ENCODE peak calls at places on chromosome 20, in ten cellular contexts. E, O, T, R, X, C, Z, I, K and A are unnamed samples.

GRCh38 chr20:10761786-10762185 is 88.0 kb upstream of the JAG1 start:
- DNase-seq in E (no peak), O (no peak), T (no peak), R (no peak), X (no peak), C (no peak), Z (no peak), I (peak), K (no peak), A (peak)

GRCh38 chr20:50417484-50418235 is 92.5 kb upstream of the PTPN1 start:
- DNase-seq in E (no peak), O (no peak), T (no peak), R (no peak), X (no peak), C (no peak), Z (no peak), I (no peak), K (no peak), A (no peak)

GRCh38 chr20:15240801-15241200 is 903.4 kb upstream of the FLRT3 start:
- DNase-seq in E (no peak), O (no peak), T (no peak), R (no peak), X (no peak), C (no peak), Z (no peak), I (no peak), K (no peak), A (no peak)

GRCh38 chr20:11108102-11108842 is 434.5 kb upstream of the JAG1 start:
- DNase-seq in E (no peak), O (peak), T (no peak), R (no peak), X (peak), C (peak), Z (no peak), I (peak), K (no peak), A (no peak)

GRCh38 chr20:43750774-43751166 is 24.0 kb upstream of the GTSF1L start:
- DNase-seq in E (no peak), O (no peak), T (no peak), R (no peak), X (no peak), C (no peak), Z (no peak), I (no peak), K (no peak), A (no peak)

GRCh38 chr20:63351811-63352591 is 9.1 kb downstream of the CHRNA4 start:
- DNase-seq in E (no peak), O (no peak), T (no peak), R (no peak), X (peak), C (peak), Z (no peak), I (no peak), K (peak), A (no peak)

GRCh38 chr20:7770046-7770445 is 170.2 kb downstream of the HAO1 start:
- DNase-seq in E (no peak), O (no peak), T (no peak), R (no peak), X (no peak), C (no peak), Z (no peak), I (no peak), K (no peak), A (no peak)

GRCh38 chr20:56628873-56629463 is at the start of gene TFAP2C:
- DNase-seq in E (peak), O (peak), T (no peak), R (peak), X (peak), C (peak), Z (peak), I (peak), K (peak), A (peak)

GRCh38 chr20:32585011-32585518 is at the start of gene NOL4L:
- DNase-seq in E (no peak), O (peak), T (no peak), R (no peak), X (peak), C (peak), Z (no peak), I (no peak), K (peak), A (peak)

GRCh38 chr20:52105573-52106422 is 85.8 kb downstream of the ZFP64 start:
- DNase-seq in E (no peak), O (no peak), T (no peak), R (no peak), X (peak), C (peak), Z (no peak), I (peak), K (peak), A (peak)

GRCh38 chr20:40279390-40279789 is 409.6 kb downstream of the MAFB start:
- DNase-seq in E (no peak), O (no peak), T (no peak), R (peak), X (no peak), C (peak), Z (no peak), I (peak), K (peak), A (peak)

GRCh38 chr20:57317316-57317788 is 12.3 kb upstream of the SPO11 start:
- DNase-seq in E (no peak), O (no peak), T (no peak), R (no peak), X (no peak), C (peak), Z (no peak), I (no peak), K (no peak), A (no peak)

GRCh38 chr20:56773731-56774130 is 144.6 kb downstream of the TFAP2C start:
- DNase-seq in E (no peak), O (no peak), T (no peak), R (no peak), X (no peak), C (no peak), Z (no peak), I (no peak), K (no peak), A (no peak)

GRCh38 chr20:50865591-50865990 is 65.6 kb downstream of the ADNP start:
- DNase-seq in E (no peak), O (no peak), T (no peak), R (no peak), X (no peak), C (no peak), Z (no peak), I (no peak), K (no peak), A (no peak)

GRCh38 chr20:17678295-17678694 is 3.7 kb downstream of the RRBP1 start:
- DNase-seq in E (no peak), O (no peak), T (no peak), R (no peak), X (no peak), C (no peak), Z (no peak), I (no peak), K (no peak), A (no peak)

GRCh38 chr20:19847383-19847782 is 89.3 kb downstream of the RIN2 start:
- DNase-seq in E (no peak), O (no peak), T (no peak), R (no peak), X (no peak), C (no peak), Z (no peak), I (no peak), K (no peak), A (no peak)

GRCh38 chr20:16001286-16001685 is 572.0 kb downstream of the KIF16B start:
- DNase-seq in E (no peak), O (no peak), T (no peak), R (no peak), X (no peak), C (no peak), Z (no peak), I (no peak), K (no peak), A (no peak)

GRCh38 chr20:57001126-57001767 is 265.2 kb downstream of the BMP7 start:
- DNase-seq in E (no peak), O (no peak), T (no peak), R (no peak), X (no peak), C (no peak), Z (no peak), I (no peak), K (no peak), A (no peak)

GRCh38 chr20:49880724-49881445 is 34.4 kb downstream of the SPATA2 start:
- DNase-seq in E (no peak), O (no peak), T (no peak), R (no peak), X (no peak), C (no peak), Z (no peak), I (no peak), K (no peak), A (no peak)

GRCh38 chr20:19886666-19887288 is 128.7 kb downstream of the RIN2 start:
- DNase-seq in E (no peak), O (no peak), T (no peak), R (no peak), X (peak), C (peak), Z (no peak), I (no peak), K (peak), A (peak)

GRCh38 chr20:35001596-35002362 is 46.1 kb downstream of the MYH7B start:
- DNase-seq in E (peak), O (no peak), T (no peak), R (no peak), X (no peak), C (peak), Z (no peak), I (no peak), K (no peak), A (no peak)

GRCh38 chr20:63137851-63138415 is 78.0 kb downstream of the YTHDF1 start:
- DNase-seq in E (no peak), O (no peak), T (no peak), R (no peak), X (no peak), C (no peak), Z (peak), I (no peak), K (no peak), A (no peak)

GRCh38 chr20:38117635-38118034 is 47.4 kb downstream of the TGM2 start:
- DNase-seq in E (no peak), O (no peak), T (no peak), R (no peak), X (no peak), C (peak), Z (no peak), I (peak), K (no peak), A (peak)

GRCh38 chr20:13220194-13220856 is 749 bp upstream of the ISM1 start:
- DNase-seq in E (peak), O (peak), T (no peak), R (peak), X (peak), C (peak), Z (peak), I (no peak), K (peak), A (peak)

GRCh38 chr20:48657426-48658197 is 170.2 kb downstream of the PREX1 start:
- DNase-seq in E (peak), O (peak), T (peak), R (peak), X (peak), C (peak), Z (peak), I (peak), K (peak), A (peak)

GRCh38 chr20:48659888-48660287 is 167.9 kb downstream of the PREX1 start:
- DNase-seq in E (no peak), O (no peak), T (no peak), R (peak), X (no peak), C (no peak), Z (no peak), I (no peak), K (no peak), A (no peak)

GRCh38 chr20:48656661-48657211 is 171.1 kb downstream of the PREX1 start:
- DNase-seq in E (no peak), O (no peak), T (no peak), R (no peak), X (no peak), C (peak), Z (no peak), I (no peak), K (no peak), A (no peak)

GRCh38 chr20:48658505-48658904 is 169.3 kb downstream of the PREX1 start:
- DNase-seq in E (no peak), O (no peak), T (no peak), R (no peak), X (no peak), C (no peak), Z (no peak), I (no peak), K (no peak), A (no peak)

GRCh38 chr20:48658198-48658476 is 169.7 kb downstream of the PREX1 start:
- DNase-seq in E (no peak), O (no peak), T (no peak), R (no peak), X (no peak), C (no peak), Z (no peak), I (no peak), K (no peak), A (no peak)
- H3K27ac ChIP-seq in E (no peak), O (peak), T (no peak), R (no peak), X (no peak), C (no peak), Z (no peak), I (no peak), K (no peak), A (no peak)

DNA sequence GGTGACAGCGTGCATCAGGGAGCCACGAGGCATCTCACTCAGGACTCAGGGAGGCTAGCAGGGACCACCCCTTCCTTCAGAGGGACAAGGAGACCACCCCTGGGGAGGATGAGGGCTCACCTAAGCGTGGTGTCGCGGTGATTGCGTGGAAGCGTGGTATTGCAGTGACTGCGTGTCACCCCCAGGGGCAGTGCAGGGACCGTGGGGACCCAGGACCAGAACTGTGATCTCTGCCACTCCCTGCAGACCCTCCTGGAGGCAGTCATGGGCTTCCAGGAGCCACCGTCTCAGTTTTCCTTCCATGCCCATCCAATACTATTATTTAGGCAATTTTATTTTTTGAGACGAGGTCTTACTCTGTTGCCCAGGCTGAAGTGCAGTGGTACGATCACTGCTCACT is 147.1 kb downstream of the TAF4 start:
- DNase-seq in E (no peak), O (peak), T (no peak), R (no peak), X (no peak), C (peak), Z (no peak), I (no peak), K (no peak), A (no peak)
- TF ChIP-seq CTCF in E (no peak), O (peak), T (no peak), R (no peak), X (no peak), C (peak), Z (no peak), I (peak), K (no peak), A (no peak)

DNA sequence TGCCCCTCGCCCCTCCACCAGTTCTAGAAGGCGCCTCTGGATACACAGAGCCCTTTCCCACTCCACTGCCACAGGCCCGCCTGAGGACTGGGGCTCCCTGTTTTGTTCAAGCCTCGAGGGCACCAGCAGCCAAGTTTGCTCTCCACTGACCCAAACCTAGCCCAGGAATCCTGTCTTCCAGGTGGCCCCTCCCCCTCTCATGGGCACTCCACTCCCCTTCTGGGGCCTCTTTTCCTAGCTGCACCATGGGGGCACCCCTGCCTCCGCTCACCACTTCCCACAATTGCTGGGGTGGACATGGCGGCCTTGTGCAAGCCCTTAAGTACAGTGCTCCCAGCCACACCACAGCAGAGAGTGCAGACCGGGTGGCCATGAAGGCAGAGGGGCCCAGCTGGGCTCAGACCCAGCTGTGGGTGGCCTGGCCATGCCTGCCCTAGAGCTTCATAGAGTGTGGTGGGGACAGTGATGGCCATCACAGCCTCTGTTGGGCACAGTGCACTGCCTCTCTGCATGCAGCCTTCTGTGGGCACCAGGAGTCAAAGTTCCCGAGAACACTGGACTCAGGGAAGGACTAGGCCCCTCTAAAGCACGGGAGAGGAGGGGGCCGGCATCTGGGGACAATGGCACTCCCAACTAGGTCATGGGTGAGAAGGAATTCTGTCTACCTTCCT is 1.3 kb downstream of the MYL9 start:
- DNase-seq in E (no peak), O (no peak), T (no peak), R (no peak), X (no peak), C (no peak), Z (no peak), I (no peak), K (peak), A (no peak)
- H3K27ac ChIP-seq in E (peak), O (no peak), T (peak), R (no peak), X (peak), C (no peak), Z (peak), I (peak), K (peak), A (no peak)

GRCh38 chr20:1804129-1804503 is 91.1 kb upstream of the SIRPA start:
- DNase-seq in E (no peak), O (no peak), T (no peak), R (no peak), X (no peak), C (no peak), Z (no peak), I (no peak), K (no peak), A (no peak)

GRCh38 chr20:1805161-1805581 is 90.0 kb upstream of the SIRPA start:
- DNase-seq in E (no peak), O (no peak), T (no peak), R (no peak), X (no peak), C (peak), Z (no peak), I (no peak), K (no peak), A (no peak)

GRCh38 chr20:1802385-1803215 is 92.6 kb upstream of the SIRPA start:
- DNase-seq in E (peak), O (peak), T (no peak), R (no peak), X (peak), C (peak), Z (peak), I (peak), K (peak), A (peak)

GRCh38 chr20:1804554-1804956 is 90.7 kb upstream of the SIRPA start:
- DNase-seq in E (no peak), O (no peak), T (no peak), R (no peak), X (no peak), C (peak), Z (no peak), I (no peak), K (no peak), A (no peak)

GRCh38 chr20:1803216-1804128 is 91.7 kb upstream of the SIRPA start:
- DNase-seq in E (peak), O (peak), T (no peak), R (no peak), X (peak), C (peak), Z (peak), I (peak), K (peak), A (no peak)
- TF ChIP-seq CTCF in E (no peak), O (no peak), T (no peak), R (no peak), X (no peak), C (no peak), Z (no peak), I (no peak), K (no peak), A (no peak)

GRCh38 chr20:5002077-5002413 is 735 bp upstream of the SLC23A2 start:
- DNase-seq in E (no peak), O (peak), T (no peak), R (peak), X (peak), C (peak), Z (no peak), I (no peak), K (no peak), A (no peak)
- H3K27ac ChIP-seq in E (peak), O (no peak), T (no peak), R (no peak), X (no peak), C (no peak), Z (no peak), I (no peak), K (peak), A (peak)

GRCh38 chr20:22101606-22102005 is 396.1 kb downstream of the PAX1 start:
- DNase-seq in E (no peak), O (no peak), T (no peak), R (no peak), X (no peak), C (no peak), Z (no peak), I (no peak), K (no peak), A (no peak)

GRCh38 chr20:22106308-22106938 is 401.0 kb downstream of the PAX1 start:
- DNase-seq in E (no peak), O (no peak), T (peak), R (no peak), X (peak), C (peak), Z (no peak), I (peak), K (no peak), A (peak)
- TF ChIP-seq CTCF in E (no peak), O (no peak), T (peak), R (peak), X (no peak), C (peak), Z (peak), I (no peak), K (peak), A (peak)

DNA sequence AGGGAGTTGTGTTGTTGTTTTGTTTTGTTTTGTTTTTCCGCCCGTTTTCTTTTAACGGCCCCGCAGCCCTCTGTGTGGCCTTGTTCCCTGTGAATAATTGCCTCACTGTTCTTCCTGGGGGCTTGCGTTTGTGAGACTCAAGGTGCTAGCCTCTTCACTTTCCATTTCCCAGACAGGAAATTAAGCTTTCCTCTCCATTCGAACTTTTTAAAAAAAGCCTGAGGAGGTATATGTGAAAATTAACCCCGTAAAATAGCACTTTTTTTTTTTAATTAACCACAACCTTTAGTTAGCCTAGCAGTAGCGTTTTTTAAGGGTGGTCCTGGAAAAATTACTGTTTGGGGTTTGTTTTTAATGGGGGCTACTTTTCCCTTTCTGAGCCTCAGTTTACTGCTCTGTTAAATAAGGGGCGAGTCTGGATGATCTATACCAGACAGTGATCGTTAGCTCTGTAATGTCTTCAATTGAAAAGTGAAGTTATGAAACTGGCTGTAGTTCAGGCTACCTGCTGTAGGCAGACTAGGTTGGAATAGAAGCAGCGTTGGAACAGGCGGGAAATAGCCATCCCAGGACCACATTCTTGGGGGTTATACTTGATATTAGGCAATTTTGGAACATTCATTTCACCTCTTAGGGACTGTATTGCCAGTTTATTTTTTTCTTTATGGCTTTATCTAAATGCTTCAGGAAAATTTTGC is 1.7 kb downstream of the STX16 start:
- DNase-seq in E (no peak), O (no peak), T (no peak), R (no peak), X (no peak), C (no peak), Z (no peak), I (no peak), K (no peak), A (peak)
- H3K27ac ChIP-seq in E (peak), O (peak), T (peak), R (peak), X (no peak), C (peak), Z (peak), I (peak), K (peak), A (peak)